ENCODE peak calls at places on chromosomes 7 and 10, in four cellular contexts. R is testis; X is CD8-positive, alpha-beta memory T cell; D is neural progenitor cell. K is an unnamed sample. For H3K9me3, the result is how much of the 10 kb centered on the place peaks cover.

GRCh38 chr10:69901022-69901421 is 99.3 kb downstream of the COL13A1 start:
- DNase-seq in X (no peak), D (no peak), R (no peak), K (no peak)

GRCh38 chr7:31078363-31078990 is 26.4 kb downstream of the ADCYAP1R1 start:
- DNase-seq in D (no peak), X (no peak), R (no peak), K (no peak)

GRCh38 chr10:130045091-130045652 is 65.5 kb downstream of the C10orf143 start:
- DNase-seq in D (peak), X (no peak), R (no peak), K (no peak)

GRCh38 chr7:127903913-127904705 is 127.1 kb downstream of the LRRC4 start:
- DNase-seq in R (no peak), X (no peak), D (peak), K (no peak)

GRCh38 chr7:25820432-25821040 is 331.5 kb upstream of the NFE2L3 start:
- DNase-seq in R (no peak), D (peak), X (no peak), K (peak)

GRCh38 chr7:155377837-155378579 is 79.9 kb upstream of the EN2 start:
- DNase-seq in X (no peak), R (peak), D (peak), K (peak)

GRCh38 chr10:103397191-103397825 is 882 bp downstream of the PDCD11 start:
- DNase-seq in X (no peak), R (no peak), D (no peak), K (no peak)

GRCh38 chr7:45599851-45600706 is 25.9 kb downstream of the ADCY1 start:
- DNase-seq in D (no peak), X (no peak), R (no peak), K (no peak)

GRCh38 chr10:127962205-127962604 is 55.3 kb downstream of the PTPRE start:
- DNase-seq in X (no peak), R (no peak), D (no peak), K (no peak)

GRCh38 chr7:150406311-150406564 is 27.1 kb downstream of the ZNF775 start:
- DNase-seq in D (no peak), X (no peak), R (no peak), K (peak)

GRCh38 chr7:126750207-126750911 is 502.4 kb downstream of the GRM8 start:
- DNase-seq in D (no peak), R (no peak), X (no peak), K (no peak)

GRCh38 chr7:27343804-27344203 is 101.2 kb downstream of the EVX1 start:
- DNase-seq in R (no peak), D (no peak), X (no peak), K (no peak)

GRCh38 chr10:77807706-77808105 is 118.8 kb downstream of the DLG5 start:
- DNase-seq in R (no peak), X (no peak), D (no peak), K (no peak)

GRCh38 chr10:97759157-97759980 is 12.4 kb downstream of the SFRP5 start:
- DNase-seq in R (peak), D (peak), X (peak), K (peak)

GRCh38 chr10:17756557-17757208 is 4.7 kb downstream of the TMEM236 start:
- DNase-seq in D (no peak), X (no peak), R (no peak), K (no peak)

GRCh38 chr7:3065724-3066143 is 22.1 kb upstream of the CARD11 start:
- DNase-seq in D (peak), R (peak), X (peak), K (no peak)

GRCh38 chr7:128037081-128037480 is 5.8 kb upstream of the LRRC4 start:
- DNase-seq in D (no peak), R (no peak), X (no peak), K (no peak)

GRCh38 chr7:71484381-71484780 is 352.4 kb downstream of the GALNT17 start:
- DNase-seq in D (no peak), X (no peak), R (no peak), K (no peak)

GRCh38 chr7:71488308-71488707 is 356.4 kb downstream of the GALNT17 start:
- DNase-seq in R (no peak), D (no peak), X (no peak), K (no peak)

GRCh38 chr7:71491331-71491730 is 359.4 kb downstream of the GALNT17 start:
- DNase-seq in X (no peak), D (no peak), R (no peak), K (no peak)

GRCh38 chr7:71486414-71486813 is 354.5 kb downstream of the GALNT17 start:
- DNase-seq in R (no peak), X (no peak), D (no peak), K (no peak)

GRCh38 chr7:71486856-71487628 is 355.1 kb downstream of the GALNT17 start:
- DNase-seq in X (no peak), R (no peak), D (no peak), K (no peak)
- H3K27ac ChIP-seq in X (no peak), R (no peak), D (no peak), K (no peak)

DNA sequence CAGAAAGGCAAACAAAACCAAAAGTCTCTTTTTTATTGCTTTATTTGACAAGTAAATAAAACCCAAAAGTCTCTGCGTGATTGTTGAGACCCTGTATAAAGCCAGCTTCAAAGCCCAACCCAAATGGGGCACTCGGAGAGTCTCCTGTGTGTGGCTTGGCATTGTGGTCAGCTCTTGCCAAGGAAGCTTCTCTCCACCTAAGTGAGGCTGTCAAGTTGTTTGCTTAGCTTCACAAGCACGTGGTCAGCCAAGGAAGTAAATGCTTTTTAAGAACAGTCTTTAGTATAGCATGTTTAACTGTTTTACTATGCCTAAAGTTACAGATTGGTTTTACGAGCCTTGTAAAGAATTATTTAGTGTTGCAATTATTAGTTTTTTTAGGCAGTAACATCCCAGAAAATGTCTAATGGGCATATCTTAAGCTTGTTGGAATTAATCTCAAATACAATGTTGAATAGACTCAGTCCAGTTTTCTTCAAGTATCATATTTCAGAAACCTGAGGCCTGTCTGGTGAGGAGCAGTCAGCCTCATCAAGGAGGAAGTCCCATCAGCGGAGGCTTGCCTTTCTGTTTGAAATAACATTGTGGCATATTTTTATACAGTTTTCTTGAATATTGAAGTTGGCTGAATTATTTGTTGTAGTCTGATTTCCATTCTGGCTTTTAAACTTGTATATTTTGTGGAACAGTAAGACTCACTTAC is 144.3 kb downstream of the ANKRD30A start:
- DNase-seq in R (no peak), X (no peak), D (no peak), K (peak)
- H3K9me3 ChIP-seq in R (under half), X (under half), D (under half), K (under half)

GRCh38 chr10:7477538-7478334 is 66.9 kb upstream of the SFMBT2 start:
- DNase-seq in X (no peak), R (no peak), D (no peak), K (no peak)

GRCh38 chr10:7474388-7474787 is 63.6 kb upstream of the SFMBT2 start:
- DNase-seq in R (no peak), D (no peak), X (no peak), K (no peak)

GRCh38 chr10:7475954-7476353 is 65.1 kb upstream of the SFMBT2 start:
- DNase-seq in X (no peak), D (no peak), R (peak), K (no peak)

GRCh38 chr10:7473474-7473873 is 62.6 kb upstream of the SFMBT2 start:
- DNase-seq in X (no peak), R (no peak), D (no peak), K (no peak)

GRCh38 chr10:7475046-7475860 is 64.4 kb upstream of the SFMBT2 start:
- DNase-seq in R (peak), X (no peak), D (peak), K (peak)
- H3K27ac ChIP-seq in R (peak), X (no peak), D (no peak), K (peak)

GRCh38 chr7:157543276-157543675 is 206.5 kb downstream of the DNAJB6 start:
- DNase-seq in D (no peak), R (no peak), X (no peak), K (no peak)

GRCh38 chr7:157544980-157545680 is 208.3 kb downstream of the DNAJB6 start:
- DNase-seq in X (no peak), R (no peak), D (no peak), K (no peak)

GRCh38 chr7:157542669-157543021 is 205.8 kb downstream of the DNAJB6 start:
- DNase-seq in D (no peak), R (no peak), X (no peak), K (no peak)

GRCh38 chr7:157544226-157544625 is 207.4 kb downstream of the DNAJB6 start:
- DNase-seq in X (no peak), D (no peak), R (no peak), K (no peak)

DNA sequence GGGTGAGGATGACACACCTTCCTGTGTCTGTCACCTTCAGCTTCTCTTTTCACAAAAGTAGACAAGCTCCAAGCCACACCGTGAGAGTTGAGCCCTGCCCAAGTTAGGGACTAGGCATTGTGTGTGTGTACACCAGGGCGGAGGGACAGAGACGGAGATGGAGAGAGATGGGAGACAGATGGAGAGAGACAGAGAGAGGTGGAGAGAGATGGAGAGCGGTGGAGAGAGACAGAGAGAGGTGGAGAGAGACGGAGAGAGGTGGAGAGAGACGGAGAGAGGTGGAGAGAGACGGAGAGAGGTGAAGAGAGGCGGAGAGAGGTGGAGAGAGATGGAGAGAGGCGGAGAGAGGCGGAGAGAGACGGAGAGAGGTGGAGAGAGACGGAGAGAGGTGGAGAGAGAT is 207.0 kb downstream of the DNAJB6 start:
- DNase-seq in D (no peak), R (no peak), X (no peak), K (no peak)
- H3K9me3 ChIP-seq in D (under half), R (under half), X (under half), K (under half)

GRCh38 chr7:137935849-137936508 is 65.9 kb downstream of the CREB3L2 start:
- DNase-seq in X (peak), D (no peak), R (no peak), K (no peak)

GRCh38 chr7:137936509-137937201 is 65.2 kb downstream of the CREB3L2 start:
- DNase-seq in R (no peak), X (no peak), D (peak), K (peak)

GRCh38 chr7:137933270-137934017 is 68.4 kb downstream of the CREB3L2 start:
- DNase-seq in X (no peak), D (no peak), R (peak), K (peak)

GRCh38 chr7:137934176-137934826 is 67.6 kb downstream of the CREB3L2 start:
- DNase-seq in X (no peak), D (no peak), R (no peak), K (no peak)

GRCh38 chr7:137934941-137935848 is 66.7 kb downstream of the CREB3L2 start:
- DNase-seq in X (peak), R (no peak), D (no peak), K (no peak)
- H3K27ac ChIP-seq in X (peak), R (peak), D (no peak), K (peak)

GRCh38 chr10:88399240-88399639 is 183.9 kb downstream of the RNLS start:
- DNase-seq in R (no peak), D (no peak), X (no peak), K (no peak)

GRCh38 chr10:88392222-88392621 is 190.9 kb downstream of the RNLS start:
- DNase-seq in D (no peak), X (no peak), R (no peak), K (no peak)

GRCh38 chr10:88390041-88390440 is 193.1 kb downstream of the RNLS start:
- DNase-seq in R (no peak), D (no peak), X (no peak), K (no peak)

DNA sequence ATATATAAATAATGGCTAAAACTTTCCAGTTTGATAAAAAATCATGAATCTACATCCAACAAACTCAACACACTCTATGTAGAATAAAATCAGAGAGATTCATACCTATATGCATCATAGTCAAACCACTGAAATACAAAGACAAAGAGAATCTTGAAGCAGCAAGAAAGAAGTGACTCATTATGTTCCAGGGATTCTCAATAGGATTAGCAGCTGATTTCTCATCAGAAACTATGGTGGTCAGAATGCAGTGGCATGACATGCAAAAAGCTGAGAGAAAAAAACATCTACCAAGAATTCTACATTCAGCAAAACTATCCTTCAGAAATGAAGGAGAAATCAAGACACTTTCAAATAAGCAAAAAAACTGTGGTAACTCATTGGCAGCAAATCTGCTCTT is 187.4 kb downstream of the RNLS start:
- DNase-seq in X (no peak), R (no peak), D (no peak), K (no peak)
- H3K9me3 ChIP-seq in X (under half), R (under half), D (under half), K (under half)

K was measured in thyroid gland.